ENCODE peak calls at places on chromosomes 1 and 21, in seven cellular contexts. C is mesenchymal stem cell; L is GM03348; S is ELR; N is stimulated activated CD4-positive, alpha-beta T cell treated with anti-CD3 and anti-CD28 coated beads, Interleukin-15, amount 100 ng/mL, for 1 hour; W is HTR-8/SVneo; V is T follicular helper cell. O is an unnamed sample.

GRCh38 chr1:23424171-23424959 is at the start of gene TCEA3:
- DNase-seq in C (peak), L (peak), S (no peak), N (peak), W (no peak), V (peak), O (peak)

GRCh38 chr1:198212675-198213074 is 55.9 kb downstream of the NEK7 start:
- DNase-seq in C (peak), L (peak), S (peak), N (no peak), W (no peak), V (no peak), O (no peak)

GRCh38 chr1:158121604-158122254 is 59.0 kb upstream of the CD1D start:
- DNase-seq in C (peak), L (peak), S (peak), N (no peak), W (peak), V (no peak), O (peak)

GRCh38 chr1:235006132-235006721 is 122.4 kb downstream of the TOMM20 start:
- DNase-seq in C (no peak), L (no peak), S (no peak), N (no peak), W (no peak), V (no peak), O (peak)

GRCh38 chr1:30183895-30184294 is 539.5 kb downstream of the MATN1 start:
- DNase-seq in C (no peak), L (no peak), S (no peak), N (no peak), W (no peak), V (no peak), O (no peak)

GRCh38 chr1:110674337-110675059 is at the start of gene KCNA3:
- DNase-seq in C (no peak), L (peak), S (no peak), N (peak), W (no peak), V (peak), O (peak)

GRCh38 chr21:45383111-45383614 is 21.8 kb upstream of the COL18A1 start:
- DNase-seq in C (no peak), L (no peak), S (no peak), N (no peak), W (no peak), V (no peak), O (no peak)

GRCh38 chr1:27575861-27576331 is 28.0 kb downstream of the AHDC1 start:
- DNase-seq in C (peak), L (peak), S (peak), N (no peak), W (no peak), V (no peak), O (no peak)

GRCh38 chr21:40143822-40144525 is 276.7 kb downstream of the PCP4 start:
- DNase-seq in C (peak), L (peak), S (peak), N (peak), W (no peak), V (no peak), O (peak)

GRCh38 chr1:10868599-10868965 is 72.1 kb upstream of the CASZ1 start:
- DNase-seq in C (no peak), L (no peak), S (no peak), N (no peak), W (no peak), V (no peak), O (no peak)

GRCh38 chr1:173507205-173507846 is 30.2 kb downstream of the PRDX6 start:
- DNase-seq in C (peak), L (peak), S (peak), N (no peak), W (peak), V (no peak), O (no peak)

GRCh38 chr1:230977781-230978490 is 725 bp downstream of the TTC13 start:
- DNase-seq in C (peak), L (peak), S (peak), N (no peak), W (peak), V (peak), O (peak)

GRCh38 chr1:5394111-5394510 is 598.1 kb downstream of the NPHP4 start:
- DNase-seq in C (no peak), L (no peak), S (no peak), N (no peak), W (no peak), V (no peak), O (no peak)

GRCh38 chr21:15195768-15196167 is 131.0 kb upstream of the NRIP1 start:
- DNase-seq in C (no peak), L (no peak), S (no peak), N (no peak), W (no peak), V (no peak), O (no peak)